ENCODE peak calls at places on chromosome 1, in five cellular contexts. One of them, this sample, is unnamed.

GRCh38 chr1:212752256-212752933 is 39.2 kb downstream of the NSL1 start:
- DNase-seq in A549: no peak
- DNase-seq in K562: no peak
- DNase-seq in GM12878: peak
- DNase-seq in SK-N-SH: no peak
- DNase-seq in this sample: peak

GRCh38 chr1:203491664-203492485 is 2.1 kb upstream of the OPTC start:
- DNase-seq in A549: no peak
- DNase-seq in K562: no peak
- DNase-seq in GM12878: no peak
- DNase-seq in SK-N-SH: no peak
- DNase-seq in this sample: no peak

GRCh38 chr1:32200226-32201010 is at the start of gene CCDC28B:
- DNase-seq in A549: no peak
- DNase-seq in K562: peak
- DNase-seq in GM12878: peak
- DNase-seq in SK-N-SH: peak
- DNase-seq in this sample: peak

GRCh38 chr1:43934279-43934985 is 831 bp downstream of the ARTN start:
- DNase-seq in A549: peak
- DNase-seq in K562: peak
- DNase-seq in GM12878: no peak
- DNase-seq in SK-N-SH: peak
- DNase-seq in this sample: peak

GRCh38 chr1:9724706-9725476 is 73.4 kb downstream of the PIK3CD start:
- DNase-seq in A549: peak
- DNase-seq in K562: peak
- DNase-seq in GM12878: no peak
- DNase-seq in SK-N-SH: peak
- DNase-seq in this sample: peak

GRCh38 chr1:221392453-221392852 is 349.4 kb downstream of the DUSP10 start:
- DNase-seq in A549: no peak
- DNase-seq in K562: no peak
- DNase-seq in GM12878: no peak
- DNase-seq in SK-N-SH: no peak
- DNase-seq in this sample: peak

GRCh38 chr1:14037101-14037807 is 337.3 kb downstream of the PRDM2 start:
- DNase-seq in A549: no peak
- DNase-seq in K562: no peak
- DNase-seq in GM12878: no peak
- DNase-seq in SK-N-SH: no peak
- DNase-seq in this sample: no peak

GRCh38 chr1:169121146-169121923 is 14.8 kb downstream of the ATP1B1 start:
- DNase-seq in A549: no peak
- DNase-seq in K562: no peak
- DNase-seq in GM12878: no peak
- DNase-seq in SK-N-SH: no peak
- DNase-seq in this sample: peak

GRCh38 chr1:8082945-8083344 is 56.8 kb upstream of the ERRFI1 start:
- DNase-seq in A549: no peak
- DNase-seq in K562: no peak
- DNase-seq in GM12878: no peak
- DNase-seq in SK-N-SH: no peak
- DNase-seq in this sample: peak
- TF ChIP-seq RCOR1 in A549: no peak
- TF ChIP-seq RCOR1 in K562: no peak
- TF ChIP-seq RCOR1 in GM12878: no peak
- TF ChIP-seq RCOR1 in SK-N-SH: no peak
- TF ChIP-seq RCOR1 in this sample: no peak

DNA sequence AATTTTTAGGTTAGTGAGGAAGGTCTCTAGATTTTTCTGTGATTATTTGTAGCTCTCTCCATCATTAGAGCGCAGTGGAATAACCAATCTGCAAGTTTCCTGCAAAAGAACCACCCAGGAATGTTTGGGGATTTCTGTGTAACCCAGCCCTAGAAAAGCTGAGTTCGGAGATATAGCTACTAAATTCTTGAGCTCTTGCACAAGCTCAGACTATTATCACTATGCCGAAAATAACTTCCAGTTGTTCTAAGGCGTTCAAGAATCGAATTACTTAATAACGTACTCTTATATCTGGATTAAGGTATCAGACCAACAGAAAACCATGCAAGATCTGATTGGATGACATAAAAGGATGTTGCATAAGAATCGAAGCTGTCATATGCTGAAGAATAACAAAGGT is 7.6 kb upstream of the LAMC2 start:
- DNase-seq in A549: no peak
- DNase-seq in K562: no peak
- DNase-seq in GM12878: no peak
- DNase-seq in SK-N-SH: no peak
- DNase-seq in this sample: no peak
- TF ChIP-seq RCOR1 in A549: no peak
- TF ChIP-seq RCOR1 in K562: no peak
- TF ChIP-seq RCOR1 in GM12878: no peak
- TF ChIP-seq RCOR1 in SK-N-SH: no peak
- TF ChIP-seq RCOR1 in this sample: no peak

GRCh38 chr1:24578846-24579245 is 23.0 kb downstream of the NCMAP start:
- DNase-seq in A549: no peak
- DNase-seq in K562: no peak
- DNase-seq in GM12878: no peak
- DNase-seq in SK-N-SH: no peak
- DNase-seq in this sample: no peak
- TF ChIP-seq RCOR1 in A549: no peak
- TF ChIP-seq RCOR1 in K562: no peak
- TF ChIP-seq RCOR1 in GM12878: no peak
- TF ChIP-seq RCOR1 in SK-N-SH: no peak
- TF ChIP-seq RCOR1 in this sample: no peak

GRCh38 chr1:47521034-47521871 is 83.4 kb downstream of the FOXD2 start:
- DNase-seq in A549: no peak
- DNase-seq in K562: no peak
- DNase-seq in GM12878: no peak
- DNase-seq in SK-N-SH: no peak
- DNase-seq in this sample: no peak
- TF ChIP-seq RCOR1 in A549: no peak
- TF ChIP-seq RCOR1 in K562: no peak
- TF ChIP-seq RCOR1 in GM12878: no peak
- TF ChIP-seq RCOR1 in SK-N-SH: no peak
- TF ChIP-seq RCOR1 in this sample: no peak

GRCh38 chr1:232239557-232240468 is 390.1 kb downstream of the SIPA1L2 start:
- DNase-seq in A549: no peak
- DNase-seq in K562: no peak
- DNase-seq in GM12878: no peak
- DNase-seq in SK-N-SH: no peak
- DNase-seq in this sample: no peak

DNA sequence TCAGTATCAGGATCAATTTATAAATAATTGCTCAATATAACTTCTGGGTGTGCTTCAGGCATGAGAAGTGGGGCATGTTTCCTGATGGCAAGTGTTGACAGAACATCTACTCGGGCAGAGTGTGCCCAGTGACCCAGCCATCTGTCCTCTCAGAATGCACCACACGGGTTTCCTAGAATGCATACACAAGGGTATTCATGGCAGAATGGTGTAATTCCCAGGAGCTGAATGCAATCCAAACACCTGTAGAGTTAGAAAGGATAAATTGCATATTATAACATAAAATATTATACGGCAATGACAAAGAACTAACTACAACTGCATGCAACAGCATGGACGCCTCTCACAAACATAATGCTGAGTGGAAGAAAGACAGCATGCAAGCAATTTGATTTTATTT is 391.9 kb downstream of the SIPA1L2 start:
- DNase-seq in A549: no peak
- DNase-seq in K562: no peak
- DNase-seq in GM12878: no peak
- DNase-seq in SK-N-SH: no peak
- DNase-seq in this sample: no peak
- TF ChIP-seq RCOR1 in A549: no peak
- TF ChIP-seq RCOR1 in K562: no peak
- TF ChIP-seq RCOR1 in GM12878: no peak
- TF ChIP-seq RCOR1 in SK-N-SH: no peak
- TF ChIP-seq RCOR1 in this sample: no peak

DNA sequence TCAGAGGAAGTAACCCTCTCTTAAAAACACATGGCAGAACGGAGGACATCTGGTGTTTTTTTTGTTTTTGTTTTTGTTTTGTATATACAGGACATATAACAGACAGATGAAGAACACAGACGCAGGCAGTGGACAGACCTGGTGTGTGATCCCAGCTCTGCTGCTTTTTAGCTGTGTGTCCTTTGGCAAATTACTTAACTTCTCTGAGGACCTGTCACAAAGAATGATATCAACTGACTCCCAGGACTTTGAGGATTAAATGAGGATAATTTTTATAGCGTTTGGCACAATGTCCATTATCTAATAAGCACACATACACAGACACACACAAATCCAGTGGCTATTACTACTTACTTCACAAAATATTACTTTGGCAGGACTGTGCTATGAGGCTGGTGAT is 3.9 kb downstream of the TNN start:
- DNase-seq in A549: no peak
- DNase-seq in K562: no peak
- DNase-seq in GM12878: no peak
- DNase-seq in SK-N-SH: no peak
- DNase-seq in this sample: no peak
- TF ChIP-seq RCOR1 in A549: no peak
- TF ChIP-seq RCOR1 in K562: no peak
- TF ChIP-seq RCOR1 in GM12878: no peak
- TF ChIP-seq RCOR1 in SK-N-SH: no peak
- TF ChIP-seq RCOR1 in this sample: no peak

GRCh38 chr1:158930504-158930903 is 848 bp upstream of the PYHIN1 start:
- DNase-seq in A549: no peak
- DNase-seq in K562: no peak
- DNase-seq in GM12878: no peak
- DNase-seq in SK-N-SH: no peak
- DNase-seq in this sample: no peak
- TF ChIP-seq RCOR1 in A549: no peak
- TF ChIP-seq RCOR1 in K562: no peak
- TF ChIP-seq RCOR1 in GM12878: no peak
- TF ChIP-seq RCOR1 in SK-N-SH: no peak
- TF ChIP-seq RCOR1 in this sample: no peak

DNA sequence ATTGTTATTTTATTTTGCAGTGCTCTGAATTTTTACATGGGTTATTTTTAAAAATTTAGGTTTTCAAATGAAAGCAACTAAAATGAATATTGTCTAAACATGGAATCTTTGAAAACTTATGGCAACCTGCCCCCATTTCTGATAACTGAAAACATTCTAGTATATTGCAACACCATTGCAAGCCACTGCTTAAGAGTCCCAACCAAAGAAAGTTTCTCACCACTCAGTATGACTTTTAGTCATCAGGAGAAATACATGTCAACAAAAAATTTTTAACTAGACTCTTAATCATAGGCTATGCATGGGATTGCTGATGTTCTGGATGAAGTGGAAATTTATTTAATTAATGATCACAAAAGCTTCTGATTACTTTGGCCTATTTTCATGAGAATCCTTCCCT is 112.1 kb downstream of the TNFSF18 start:
- DNase-seq in A549: no peak
- DNase-seq in K562: no peak
- DNase-seq in GM12878: no peak
- DNase-seq in SK-N-SH: no peak
- DNase-seq in this sample: peak
- TF ChIP-seq RCOR1 in A549: no peak
- TF ChIP-seq RCOR1 in K562: no peak
- TF ChIP-seq RCOR1 in GM12878: no peak
- TF ChIP-seq RCOR1 in SK-N-SH: no peak
- TF ChIP-seq RCOR1 in this sample: no peak

GRCh38 chr1:225767591-225768540 is 9.8 kb upstream of the SRP9 start:
- DNase-seq in A549: no peak
- DNase-seq in K562: no peak
- DNase-seq in GM12878: no peak
- DNase-seq in SK-N-SH: no peak
- DNase-seq in this sample: peak
- TF ChIP-seq RCOR1 in A549: no peak
- TF ChIP-seq RCOR1 in K562: no peak
- TF ChIP-seq RCOR1 in GM12878: no peak
- TF ChIP-seq RCOR1 in SK-N-SH: no peak
- TF ChIP-seq RCOR1 in this sample: no peak

DNA sequence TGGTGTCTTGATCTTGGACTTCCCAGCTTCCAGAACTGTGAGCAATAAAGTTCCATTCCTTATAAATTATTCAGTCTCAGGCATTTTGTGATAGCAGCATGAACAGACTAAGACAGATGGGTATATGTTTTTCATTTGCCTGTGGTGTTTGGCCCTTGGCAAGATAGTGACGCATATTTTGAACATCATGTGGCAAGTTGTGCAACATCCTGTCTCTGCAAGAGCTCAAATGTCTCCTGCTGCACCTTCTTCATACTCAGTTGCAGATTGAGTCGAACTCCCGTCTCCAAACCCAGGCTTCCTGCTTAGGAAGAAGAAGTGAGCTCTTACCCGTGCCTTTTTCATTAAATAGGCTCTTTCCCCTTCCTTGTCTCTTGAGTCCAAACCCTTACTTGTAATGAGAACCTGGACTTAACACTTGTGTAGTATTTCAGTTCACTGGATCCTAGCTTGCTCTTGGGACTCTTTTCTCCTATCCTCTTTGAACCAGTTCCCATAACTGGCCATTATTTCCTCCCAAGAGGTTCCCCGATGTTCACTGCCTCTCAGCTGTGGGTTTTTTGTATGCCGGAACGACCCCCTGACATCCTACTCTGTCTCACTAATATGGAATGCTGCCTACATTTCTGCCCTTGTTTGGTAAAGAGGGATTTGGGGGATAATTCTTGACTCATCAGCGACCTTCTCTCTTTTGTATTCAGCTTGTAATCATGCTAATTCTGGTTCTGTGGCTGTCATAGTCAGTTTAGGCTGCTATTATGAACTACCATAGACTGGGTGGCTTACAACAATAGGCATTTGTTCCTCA is 125.0 kb upstream of the KCNK2 start:
- DNase-seq in A549: peak
- DNase-seq in K562: no peak
- DNase-seq in GM12878: no peak
- DNase-seq in SK-N-SH: no peak
- DNase-seq in this sample: peak
- TF ChIP-seq RCOR1 in A549: no peak
- TF ChIP-seq RCOR1 in K562: no peak
- TF ChIP-seq RCOR1 in GM12878: no peak
- TF ChIP-seq RCOR1 in SK-N-SH: no peak
- TF ChIP-seq RCOR1 in this sample: peak

This sample was measured in IMR-90.